ENCODE peak calls at places on chromosomes 2 and 18, in four cellular contexts. Y is left ventricle myocardium inferior, J is bronchial epithelial cell, M is tibial artery. L is an unnamed sample.

GRCh38 chr18:77055429-77056310 is 76.9 kb downstream of the MBP start:
- DNase-seq in Y (no peak), J (no peak), M (no peak), L (peak; percentile 78)

GRCh38 chr2:152056418-152056817 is 42.4 kb downstream of the CACNB4 start:
- DNase-seq in Y (no peak), J (no peak), M (no peak), L (no peak)

GRCh38 chr18:38368246-38368645 is 802.6 kb upstream of the CELF4 start:
- DNase-seq in Y (no peak), J (peak; percentile 15), M (no peak), L (no peak)

GRCh38 chr2:170929686-170930050 is 615 bp downstream of the GORASP2 start:
- DNase-seq in Y (no peak), J (peak; percentile 43), M (peak; percentile 38), L (peak; percentile 73)

GRCh38 chr18:36493349-36494281 is 196.1 kb downstream of the FHOD3 start:
- DNase-seq in Y (peak; percentile 28), J (no peak), M (peak; percentile 50), L (no peak)

GRCh38 chr2:226674123-226674522 is 125.5 kb downstream of the IRS1 start:
- DNase-seq in Y (no peak), J (no peak), M (no peak), L (no peak)

GRCh38 chr2:96264656-96265348 is 995 bp downstream of the TMEM127 start:
- DNase-seq in Y (no peak), J (no peak), M (no peak), L (no peak)

GRCh38 chr2:18762667-18763066 is 173.3 kb upstream of the NT5C1B start:
- DNase-seq in Y (no peak), J (no peak), M (no peak), L (no peak)

GRCh38 chr2:28185881-28186280 is 206.8 kb upstream of the FOSL2 start:
- DNase-seq in Y (no peak), J (peak; percentile 83), M (no peak), L (no peak)

GRCh38 chr18:50507120-50507590 is 52.7 kb upstream of the MAPK4 start:
- DNase-seq in Y (peak; percentile 31), J (peak; percentile 38), M (peak; percentile 25), L (peak; percentile 64)

GRCh38 chr18:46039967-46040746 is 31.9 kb downstream of the PSTPIP2 start:
- DNase-seq in Y (no peak), J (no peak), M (no peak), L (no peak)

GRCh38 chr2:124145982-124146381 is 120.9 kb downstream of the CNTNAP5 start:
- DNase-seq in Y (no peak), J (no peak), M (no peak), L (no peak)

GRCh38 chr2:166127217-166128155 is at the start of gene SCN1A:
- DNase-seq in Y (no peak), J (peak; percentile 51), M (no peak), L (no peak)

GRCh38 chr2:48530033-48530804 is at the start of gene STON1:
- DNase-seq in Y (peak; percentile 63), J (no peak), M (peak; percentile 51), L (peak; percentile 63)

GRCh38 chr2:146147448-146148012 is 1627.6 kb upstream of the ZEB2 start:
- DNase-seq in Y (no peak), J (peak; percentile 25), M (no peak), L (no peak)

DNA sequence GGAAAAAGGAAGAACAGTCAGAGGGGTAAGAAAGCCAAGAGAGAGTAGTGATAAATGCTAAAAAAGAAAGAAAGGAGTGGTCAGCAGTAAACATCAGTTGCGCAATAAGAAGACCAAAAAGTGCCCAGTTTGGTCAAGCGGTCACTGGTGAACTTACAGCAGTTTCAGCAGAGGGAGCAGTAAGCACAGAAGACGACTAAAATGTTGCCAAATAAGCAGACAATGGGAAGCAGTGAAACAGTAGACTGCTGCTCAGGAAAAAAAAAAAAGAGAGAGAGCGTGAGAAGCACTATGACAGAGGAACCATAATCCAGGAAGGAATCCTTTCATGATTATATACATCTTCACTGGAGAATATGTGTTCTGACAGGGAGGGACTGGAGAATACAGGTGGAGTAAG is 45.8 kb downstream of the DNAJC10 start:
- DNase-seq in Y (no peak), J (peak; percentile 11), M (peak; percentile 39), L (no peak)
- H3K4me3 ChIP-seq in Y (no peak overlapping the region), J (no peak overlapping the region), M (no peak overlapping the region), L (no peak overlapping the region)

DNA sequence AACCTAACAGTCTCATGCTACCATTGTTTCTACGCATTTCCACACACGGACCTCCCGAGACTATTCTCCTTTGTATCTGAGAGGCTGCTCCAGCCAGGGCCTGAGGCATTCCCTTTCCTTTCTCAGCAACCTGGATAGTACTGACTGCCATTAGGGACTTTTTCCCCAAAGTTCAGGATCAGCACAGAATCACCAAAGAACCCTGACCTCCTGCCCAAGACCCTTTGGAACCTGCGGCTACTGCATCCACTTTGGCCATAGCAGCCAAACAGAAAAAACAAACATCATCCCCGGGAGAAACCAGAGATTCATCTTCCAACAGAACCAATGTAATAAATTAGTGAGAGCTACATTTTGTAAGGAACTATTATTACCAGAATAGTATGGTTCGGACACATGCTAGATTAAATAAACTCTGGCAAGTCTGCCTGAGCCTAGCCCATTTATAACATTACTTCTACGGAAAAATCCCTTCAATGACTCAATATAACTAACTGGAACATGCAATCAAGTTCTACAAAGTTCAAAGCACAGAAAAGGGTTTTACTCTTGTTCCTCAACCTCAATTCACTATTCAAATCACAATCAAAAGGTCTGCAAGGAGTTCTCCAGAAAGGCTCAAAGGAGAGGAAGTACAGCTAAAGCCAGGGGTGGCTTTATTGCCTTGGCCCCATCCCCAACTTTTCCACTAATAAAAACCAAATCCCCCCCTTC is 51.8 kb downstream of the LPIN2 start:
- DNase-seq in Y (no peak), J (no peak), M (no peak), L (no peak)
- H3K4me3 ChIP-seq in Y (no peak overlapping the region), J (no peak overlapping the region), M (no peak overlapping the region), L (no peak overlapping the region)

DNA sequence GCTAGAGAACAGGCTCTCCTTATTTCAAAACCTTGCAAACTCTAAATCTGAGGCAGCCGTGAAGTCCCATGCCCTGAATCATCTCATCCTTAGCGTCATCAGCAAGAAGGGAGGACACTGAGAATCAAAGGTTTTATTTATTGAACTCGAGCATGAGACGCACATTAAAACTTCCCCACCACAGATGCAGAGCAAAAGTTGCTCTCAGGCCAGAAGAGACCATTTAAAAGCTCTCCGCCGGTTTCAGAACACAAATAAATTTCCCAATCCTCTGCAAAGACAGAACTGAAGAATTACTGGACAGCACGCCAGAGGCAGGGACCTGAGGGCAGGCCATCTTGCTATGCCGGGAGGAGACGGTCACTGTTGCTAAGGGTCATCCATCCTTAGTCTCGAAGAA is 1.3 kb downstream of the AMMECR1L start:
- DNase-seq in Y (no peak), J (peak; percentile 24), M (no peak), L (no peak)
- H3K4me3 ChIP-seq in Y (peak overlapping the region; percentile 80), J (peak overlapping the region; percentile 58), M (peak overlapping the region; percentile 71), L (peak overlapping the region; percentile 54)

GRCh38 chr18:68909579-68909978 is 111.7 kb downstream of the CCDC102B start:
- DNase-seq in Y (no peak), J (no peak), M (no peak), L (no peak)

GRCh38 chr18:68916734-68917133 is 118.9 kb downstream of the CCDC102B start:
- DNase-seq in Y (no peak), J (peak; percentile 88), M (no peak), L (no peak)

GRCh38 chr18:68919900-68920299 is 122.0 kb downstream of the CCDC102B start:
- DNase-seq in Y (no peak), J (no peak), M (no peak), L (no peak)

GRCh38 chr18:68918216-68918615 is 120.3 kb downstream of the CCDC102B start:
- DNase-seq in Y (no peak), J (peak; percentile 48), M (no peak), L (no peak)

DNA sequence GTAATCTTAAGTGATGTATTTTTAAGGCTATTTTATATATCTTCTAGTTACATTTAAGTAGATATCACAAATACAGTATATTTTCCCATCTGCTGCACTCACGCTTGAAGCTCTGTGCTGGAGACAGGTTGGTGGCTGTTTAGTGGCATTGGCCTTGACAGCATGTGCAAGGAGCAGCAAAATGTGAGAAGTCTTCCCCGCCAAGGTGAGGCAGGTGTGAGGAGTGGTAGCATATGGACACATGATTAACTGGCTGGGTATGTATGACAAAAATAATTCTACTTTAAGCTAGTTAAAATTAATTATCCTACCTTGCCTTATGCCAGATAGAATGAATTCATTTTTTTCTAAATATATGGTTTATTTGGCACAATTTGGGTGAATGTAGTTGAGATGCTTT is 117.2 kb downstream of the CCDC102B start:
- DNase-seq in Y (no peak), J (no peak), M (no peak), L (no peak)
- H3K4me3 ChIP-seq in Y (no peak overlapping the region), J (no peak overlapping the region), M (no peak overlapping the region), L (no peak overlapping the region)

GRCh38 chr18:3184275-3184963 is 35.3 kb downstream of the MYOM1 start:
- DNase-seq in Y (no peak), J (no peak), M (no peak), L (no peak)
- H3K4me3 ChIP-seq in Y (no peak overlapping the region), J (no peak overlapping the region), M (no peak overlapping the region), L (no peak overlapping the region)

GRCh38 chr2:240322991-240323390 is 112.5 kb upstream of the GPC1 start:
- DNase-seq in Y (no peak), J (no peak), M (no peak), L (peak; percentile 39)
- H3K4me3 ChIP-seq in Y (no peak overlapping the region), J (no peak overlapping the region), M (no peak overlapping the region), L (no peak overlapping the region)

GRCh38 chr2:233429175-233429897 is 75.0 kb downstream of the DGKD start:
- DNase-seq in Y (no peak), J (no peak), M (no peak), L (no peak)
- H3K4me3 ChIP-seq in Y (peak overlapping the region; percentile 11), J (no peak overlapping the region), M (no peak overlapping the region), L (no peak overlapping the region)

DNA sequence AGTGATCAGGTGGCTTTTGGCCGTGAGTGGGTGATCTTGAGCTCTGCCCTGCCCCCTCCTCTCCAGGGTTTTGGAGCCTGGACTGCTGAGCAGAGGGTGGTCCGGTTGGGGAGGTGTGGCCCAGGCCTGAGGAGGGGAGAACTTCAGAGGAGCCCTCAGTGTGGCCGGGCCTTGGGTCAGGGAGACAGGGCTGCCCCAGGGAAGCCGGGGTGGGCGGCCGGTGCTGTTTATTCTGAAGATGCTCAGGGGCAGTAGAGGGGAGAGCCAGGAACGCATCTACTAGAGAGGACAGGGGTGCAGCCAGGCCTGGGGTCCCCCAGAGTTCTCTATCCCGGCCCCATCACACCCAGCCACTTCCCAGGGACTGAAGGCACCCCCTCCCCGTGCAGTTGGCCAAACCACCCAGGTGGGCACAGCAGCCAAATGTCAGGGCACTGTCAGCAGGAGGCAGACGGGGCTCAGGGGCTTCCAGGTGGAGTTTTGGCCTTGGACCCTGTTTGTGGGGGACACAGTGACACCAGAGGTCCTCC is 971 bp downstream of the ERFE start:
- DNase-seq in Y (peak; percentile 10), J (no peak), M (no peak), L (peak; percentile 35)
- H3K4me3 ChIP-seq in Y (no peak overlapping the region), J (peak overlapping the region; percentile 42), M (peak overlapping the region; percentile 47), L (no peak overlapping the region)

GRCh38 chr2:149928026-149928425 is 340.5 kb upstream of the MMADHC start:
- DNase-seq in Y (no peak), J (no peak), M (no peak), L (no peak)

GRCh38 chr2:149926149-149926548 is 338.6 kb upstream of the MMADHC start:
- DNase-seq in Y (no peak), J (no peak), M (no peak), L (no peak)

GRCh38 chr2:149931486-149931885 is 343.9 kb upstream of the MMADHC start:
- DNase-seq in Y (no peak), J (no peak), M (no peak), L (no peak)
- H3K4me3 ChIP-seq in Y (no peak overlapping the region), J (no peak overlapping the region), M (no peak overlapping the region), L (no peak overlapping the region)